ENCODE peak calls at places on chromosomes 4 and X, in six cellular contexts. B is kidney, T is mesenchymal stem cell, V is choroid plexus epithelial cell, U is cardiac muscle cell, M is IMR-90. L is an unnamed sample.

GRCh38 chr4:6773106-6773505 is 9.4 kb upstream of the KIAA0232 start:
- DNase-seq in B (peak; percentile 66), T (no peak), V (peak; percentile 74), U (no peak), M (peak; percentile 15), L (peak; percentile 81)

GRCh38 chr4:139764686-139765085 is 99.1 kb downstream of the MGST2 start:
- DNase-seq in B (no peak), T (no peak), V (no peak), U (no peak), M (no peak), L (no peak)

GRCh38 chrX:40176256-40176978 is 78.7 kb upstream of the BCOR start:
- DNase-seq in B (peak; percentile 92), T (peak; percentile 52), V (peak; percentile 48), U (peak; percentile 62), M (no peak), L (peak; percentile 10)

GRCh38 chr4:73603307-73603710 is 16.9 kb downstream of the RASSF6 start:
- DNase-seq in B (no peak), T (peak; percentile 85), V (peak; percentile 93), U (peak; percentile 89), M (peak; percentile 86), L (peak; percentile 40)

GRCh38 chr4:8861576-8862279 is 9.9 kb downstream of the HMX1 start:
- DNase-seq in B (no peak), T (no peak), V (no peak), U (no peak), M (no peak), L (no peak)

GRCh38 chrX:9493936-9494335 is 29.1 kb downstream of the TBL1X start:
- DNase-seq in B (no peak), T (no peak), V (no peak), U (no peak), M (no peak), L (no peak)

GRCh38 chrX:101427954-101428353 is 19.9 kb downstream of the HNRNPH2 start:
- DNase-seq in B (no peak), T (no peak), V (no peak), U (no peak), M (no peak), L (no peak)

GRCh38 chr4:141350122-141350904 is 129.6 kb downstream of the ZNF330 start:
- DNase-seq in B (peak; percentile 46), T (peak; percentile 86), V (peak; percentile 53), U (peak; percentile 91), M (peak; percentile 88), L (peak; percentile 68)

GRCh38 chr4:123564758-123565346 is 168.3 kb downstream of the SPRY1 start:
- DNase-seq in B (no peak), T (peak; percentile 81), V (peak; percentile 88), U (peak; percentile 86), M (peak; percentile 69), L (peak; percentile 84)

GRCh38 chr4:55933611-55934010 is 15.1 kb upstream of the CEP135 start:
- DNase-seq in B (no peak), T (no peak), V (peak; percentile 20), U (no peak), M (no peak), L (no peak)

DNA sequence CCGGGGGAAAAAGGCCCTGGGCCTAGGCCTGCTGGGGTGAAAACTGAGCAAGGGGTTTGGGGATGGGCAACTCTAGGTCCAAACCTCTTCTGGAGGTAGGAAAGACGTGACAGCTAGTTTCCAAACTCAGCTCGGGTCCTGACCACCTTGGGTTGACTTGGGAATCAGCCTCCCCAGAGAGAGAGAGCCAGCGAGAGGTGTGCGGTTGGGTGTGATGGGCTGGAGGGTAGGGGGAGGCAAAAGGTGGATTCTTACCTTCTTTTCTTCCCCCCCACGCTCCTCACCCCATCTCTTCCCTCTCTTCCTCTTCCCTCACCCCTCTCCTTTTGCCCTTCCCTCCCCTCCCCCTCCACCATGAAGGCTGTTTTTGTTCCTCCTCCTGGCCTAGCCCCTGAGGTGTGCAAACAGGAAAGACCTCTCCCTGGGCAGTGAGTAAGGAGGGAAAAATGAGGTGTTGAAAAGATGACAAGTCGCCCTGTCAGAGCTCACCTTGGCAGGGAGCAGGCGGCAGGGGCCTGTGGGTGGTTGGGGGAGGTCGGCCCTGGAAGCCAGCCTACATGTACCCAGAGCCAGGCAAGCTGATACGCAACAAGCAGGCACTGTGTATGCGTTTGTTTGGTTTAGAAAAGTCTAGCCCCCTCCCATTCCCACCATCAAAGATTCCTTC is 14.8 kb downstream of the PJA1 start:
- DNase-seq in B (no peak), T (no peak), V (no peak), U (no peak), M (no peak), L (peak; percentile 92)
- H3K4me3 ChIP-seq in B (no peak overlapping the region), T (no peak overlapping the region), V (no peak overlapping the region), U (no peak overlapping the region), M (no peak overlapping the region), L (peak overlapping the region; percentile 31)

DNA sequence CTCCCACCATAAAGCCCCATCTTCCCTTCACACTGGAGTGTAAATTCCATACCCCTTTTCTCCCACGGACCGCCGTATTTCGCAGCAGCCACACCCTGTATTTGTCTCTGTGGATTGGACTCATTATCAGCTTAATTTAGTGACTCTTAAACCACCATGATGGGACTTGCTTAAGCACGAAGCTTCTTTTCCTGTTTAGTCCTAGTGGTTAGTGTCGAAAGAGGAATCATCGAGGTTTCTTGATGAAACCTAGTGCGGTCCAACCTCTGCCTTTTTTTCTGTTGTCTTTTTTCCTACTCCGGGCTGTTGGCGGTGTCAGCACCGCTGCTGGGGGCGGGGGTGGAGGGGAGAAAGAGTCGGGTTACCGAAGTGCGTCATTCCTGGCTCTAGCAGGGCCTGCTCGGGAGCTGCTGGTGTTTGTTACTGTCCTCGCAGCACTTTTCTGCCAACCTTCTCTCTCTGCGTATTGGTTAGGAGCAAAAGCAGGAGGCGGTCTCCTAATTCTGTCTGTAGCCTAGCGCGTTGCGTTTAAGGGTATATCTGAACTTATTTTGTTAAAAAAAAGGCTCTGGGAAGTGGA is 1.4 kb downstream of the STAG2 start:
- DNase-seq in B (peak; percentile 95), T (peak; percentile 97), V (peak; percentile 97), U (peak; percentile 97), M (peak; percentile 94), L (peak; percentile 94)
- H3K4me3 ChIP-seq in B (peak overlapping the region; percentile 85), T (peak overlapping the region; percentile 40), V (peak overlapping the region; percentile 74), U (peak overlapping the region; percentile 48), M (peak overlapping the region; percentile 89), L (peak overlapping the region; percentile 56)

GRCh38 chr4:48813984-48814383 is 16.9 kb upstream of the OCIAD1 start:
- DNase-seq in B (no peak), T (no peak), V (no peak), U (no peak), M (no peak), L (no peak)
- H3K4me3 ChIP-seq in B (no peak overlapping the region), T (no peak overlapping the region), V (no peak overlapping the region), U (no peak overlapping the region), M (no peak overlapping the region), L (no peak overlapping the region)

GRCh38 chr4:68346461-68346860 is 3.4 kb downstream of the YTHDC1 start:
- DNase-seq in B (no peak), T (peak; percentile 41), V (peak; percentile 42), U (no peak), M (no peak), L (peak; percentile 88)
- H3K4me3 ChIP-seq in B (peak overlapping the region; percentile 97), T (no peak overlapping the region), V (no peak overlapping the region), U (peak overlapping the region; percentile 99), M (no peak overlapping the region), L (peak overlapping the region; percentile 93)

GRCh38 chr4:119585771-119586170 is 42.8 kb downstream of the PDE5A start:
- DNase-seq in B (no peak), T (peak; percentile 19), V (peak; percentile 53), U (no peak), M (peak; percentile 80), L (peak; percentile 46)

GRCh38 chr4:119581480-119581879 is 47.1 kb downstream of the PDE5A start:
- DNase-seq in B (no peak), T (no peak), V (no peak), U (no peak), M (no peak), L (no peak)

GRCh38 chr4:119579823-119580222 is 48.8 kb downstream of the PDE5A start:
- DNase-seq in B (peak; percentile 57), T (no peak), V (no peak), U (no peak), M (no peak), L (no peak)

GRCh38 chr4:119580293-119580692 is 48.3 kb downstream of the PDE5A start:
- DNase-seq in B (no peak), T (peak; percentile 69), V (peak; percentile 76), U (no peak), M (no peak), L (no peak)
- H3K4me3 ChIP-seq in B (no peak overlapping the region), T (no peak overlapping the region), V (no peak overlapping the region), U (no peak overlapping the region), M (no peak overlapping the region), L (no peak overlapping the region)

L was measured in epithelial cell of esophagus.